ENCODE peak calls at places on chromosome 12, in ten cellular contexts. L is breast epithelium, S is tibial nerve, J is H54, D is heart left ventricle, N is transverse colon, R is adrenal gland, O is Peyer's patch, U is suprapubic skin, B is esophagus squamous epithelium. T is an unnamed sample.

GRCh38 chr12:105899589-105899988 is 239.2 kb downstream of the NUAK1 start:
- DNase-seq in U (no peak), O (no peak), R (no peak), S (no peak), J (no peak), N (no peak), B (no peak), D (no peak), L (no peak), T (no peak)

GRCh38 chr12:124754949-124755800 is 108.5 kb downstream of the SCARB1 start:
- DNase-seq in D (peak), O (peak), U (peak), B (no peak), S (peak), R (peak), N (peak), J (no peak), L (peak), T (no peak)

GRCh38 chr12:87094356-87094755 is 838.2 kb upstream of the MGAT4C start:
- DNase-seq in J (no peak), U (no peak), N (no peak), L (no peak), S (no peak), R (no peak), O (no peak), D (no peak), B (no peak), T (no peak)

GRCh38 chr12:123670882-123671728 is at the start of gene TCTN2:
- DNase-seq in R (peak), L (peak), B (peak), O (peak), N (peak), S (peak), J (peak), D (peak), U (peak), T (peak)

GRCh38 chr12:58502857-58503256 is 417.4 kb downstream of the LRIG3 start:
- DNase-seq in L (no peak), U (no peak), B (no peak), R (no peak), S (no peak), N (no peak), J (no peak), O (no peak), D (no peak), T (no peak)

GRCh38 chr12:93090768-93091172 is 161.7 kb upstream of the EEA1 start:
- DNase-seq in L (no peak), U (no peak), R (no peak), B (no peak), D (no peak), S (no peak), O (no peak), N (no peak), J (no peak), T (no peak)

GRCh38 chr12:129589503-129589902 is 314.3 kb downstream of the TMEM132D start:
- DNase-seq in R (no peak), J (no peak), U (no peak), O (no peak), B (no peak), N (no peak), S (no peak), D (no peak), L (no peak), T (no peak)

GRCh38 chr12:572532-572899 is 90.7 kb downstream of the NINJ2 start:
- DNase-seq in R (no peak), J (peak), U (no peak), S (no peak), O (no peak), N (no peak), L (peak), B (no peak), D (no peak), T (no peak)

GRCh38 chr12:106913456-106913855 is 42.3 kb upstream of the TMEM263 start:
- DNase-seq in L (no peak), R (no peak), N (no peak), U (no peak), S (no peak), J (no peak), B (no peak), D (no peak), O (no peak), T (no peak)

GRCh38 chr12:20567413-20567812 is 127.7 kb upstream of the SLCO1C1 start:
- DNase-seq in R (no peak), B (no peak), N (no peak), O (no peak), S (no peak), L (no peak), J (no peak), U (no peak), D (no peak), T (no peak)

DNA sequence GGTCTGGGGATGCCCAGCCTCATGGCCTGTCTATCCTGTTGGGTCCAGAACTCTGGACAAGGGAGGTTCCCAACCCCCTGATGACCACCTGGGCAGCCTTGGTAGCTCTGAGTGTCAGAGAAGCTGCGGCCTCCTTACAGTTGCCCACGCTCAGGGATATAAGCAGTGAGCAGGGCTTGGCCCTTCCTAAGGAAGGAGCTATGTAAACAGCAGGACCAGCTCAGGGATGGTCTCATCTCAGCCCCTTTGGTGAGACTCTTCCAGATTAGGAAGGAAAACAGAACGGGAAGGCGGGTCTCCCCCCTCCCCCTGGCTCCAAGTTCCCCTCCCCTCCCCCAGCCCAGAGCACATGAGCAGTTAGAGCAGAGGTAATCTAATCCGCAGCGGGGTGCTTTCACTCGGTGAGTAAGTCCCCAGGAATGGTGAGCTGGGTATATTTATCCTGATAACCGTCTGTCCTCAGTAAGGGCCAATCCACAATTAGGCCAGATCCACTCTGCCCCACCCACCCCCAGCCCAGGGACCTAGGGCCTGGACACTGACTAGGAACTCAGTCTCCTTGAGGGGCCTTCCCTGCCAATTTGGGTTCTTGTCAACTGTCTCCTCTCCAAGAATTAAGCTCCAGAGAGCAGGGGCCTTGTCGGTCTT is 29.5 kb upstream of the RPLP0 start:
- DNase-seq in B (no peak), R (peak), J (peak), S (peak), N (peak), O (peak), U (no peak), L (no peak), D (peak), T (peak)
- TF ChIP-seq POLR2A in B (no peak), R (peak), J (no peak), S (no peak), N (no peak), O (no peak), U (no peak), L (no peak), D (no peak), T (no peak)

GRCh38 chr12:89350661-89351488 is 1.4 kb downstream of the DUSP6 start:
- DNase-seq in L (no peak), N (peak), D (no peak), B (no peak), O (peak), S (no peak), J (no peak), R (no peak), U (peak), T (peak)
- TF ChIP-seq POLR2A in L (no peak), N (peak), D (no peak), B (no peak), O (no peak), S (no peak), J (no peak), R (no peak), U (no peak), T (no peak)

GRCh38 chr12:31324845-31325523 is 966 bp downstream of the SINHCAF start:
- DNase-seq in N (peak), D (peak), O (peak), J (peak), L (peak), R (peak), S (no peak), B (no peak), U (peak), T (peak)
- TF ChIP-seq POLR2A in N (peak), D (no peak), O (no peak), J (no peak), L (no peak), R (peak), S (no peak), B (no peak), U (no peak), T (no peak)

GRCh38 chr12:31736472-31736871 is 7.7 kb upstream of the AMN1 start:
- DNase-seq in N (no peak), S (no peak), L (no peak), B (no peak), J (no peak), D (no peak), R (no peak), U (no peak), O (no peak), T (peak)

GRCh38 chr12:31728917-31729640 is at the start of gene AMN1:
- DNase-seq in R (peak), L (peak), S (peak), N (peak), O (peak), J (peak), D (peak), B (peak), U (peak), T (peak)

GRCh38 chr12:31737345-31737744 is 8.5 kb upstream of the AMN1 start:
- DNase-seq in D (no peak), N (no peak), L (no peak), S (no peak), B (no peak), R (no peak), U (no peak), J (no peak), O (no peak), T (no peak)

GRCh38 chr12:31729728-31730127 is 907 bp upstream of the AMN1 start:
- DNase-seq in D (no peak), N (no peak), L (no peak), J (no peak), R (no peak), O (no peak), B (no peak), S (no peak), U (no peak), T (peak)

GRCh38 chr12:31732926-31733548 is 4.2 kb upstream of the AMN1 start:
- DNase-seq in J (peak), R (no peak), O (no peak), S (no peak), N (no peak), U (no peak), L (no peak), D (no peak), B (no peak), T (no peak)
- TF ChIP-seq POLR2A in J (no peak), R (no peak), O (no peak), S (no peak), N (no peak), U (no peak), L (no peak), D (no peak), B (no peak), T (no peak)

DNA sequence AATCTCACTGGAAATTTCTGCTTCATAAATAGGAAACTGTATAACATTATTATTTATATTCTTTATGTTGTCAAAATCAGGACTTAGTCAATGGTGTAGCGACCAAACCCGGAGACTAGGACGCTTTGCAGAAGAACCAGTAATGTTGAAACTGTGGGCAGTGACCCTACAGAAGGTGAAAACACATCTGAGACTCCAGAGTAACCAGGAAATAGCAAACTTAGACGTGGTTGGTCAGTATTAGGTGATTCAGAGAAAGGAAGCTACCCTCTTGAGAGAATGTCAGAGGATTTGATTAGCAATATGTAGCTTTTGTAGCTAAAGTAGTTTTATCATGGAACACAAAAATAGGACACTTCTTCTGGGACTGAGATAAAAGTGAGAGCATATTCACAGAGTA is 381.9 kb downstream of the SLC16A7 start:
- DNase-seq in J (no peak), O (no peak), B (no peak), R (no peak), S (no peak), U (no peak), D (no peak), L (no peak), N (no peak), T (no peak)
- TF ChIP-seq POLR2A in J (no peak), O (no peak), B (no peak), R (no peak), S (no peak), U (no peak), D (no peak), L (no peak), N (no peak), T (no peak)

DNA sequence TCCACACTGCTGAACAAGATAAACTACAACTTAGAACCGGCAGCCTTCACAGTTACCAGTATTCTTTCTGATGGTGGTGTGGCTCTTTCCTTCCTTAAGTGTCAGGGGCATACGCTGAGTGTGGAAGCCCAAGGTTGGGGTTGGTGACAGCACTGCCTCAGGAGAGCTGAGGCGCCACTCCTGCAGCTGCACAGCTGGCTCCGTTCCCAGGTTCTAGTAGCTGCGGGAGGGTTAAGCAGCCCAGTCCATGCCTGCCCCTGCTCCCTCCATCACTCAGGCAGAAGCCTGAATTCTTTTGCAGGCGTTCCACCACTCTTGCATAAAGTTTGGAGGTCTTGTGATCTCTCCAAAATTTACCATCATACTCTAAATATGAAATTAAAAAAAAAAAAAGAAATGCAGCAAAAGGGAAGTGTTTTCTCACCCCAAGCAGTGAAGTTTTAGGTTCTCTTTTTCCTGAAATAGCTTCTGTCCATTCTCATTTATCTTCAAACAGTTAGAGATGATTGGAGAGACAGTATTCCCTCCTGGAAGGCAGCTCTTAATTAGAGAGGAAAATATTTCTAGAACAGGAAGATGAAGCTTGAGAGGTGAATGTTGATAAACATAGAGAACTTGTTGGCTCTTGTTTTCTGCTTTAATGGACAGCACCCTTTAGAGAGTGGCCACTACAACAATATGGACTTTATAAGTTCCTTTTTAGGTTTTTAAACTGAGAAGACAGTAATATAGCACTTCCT is 136.1 kb downstream of the FGD4 start:
- DNase-seq in B (no peak), O (peak), S (peak), D (peak), U (peak), R (peak), J (peak), N (peak), L (no peak), T (peak)
- TF ChIP-seq POLR2A in B (no peak), O (no peak), S (no peak), D (no peak), U (no peak), R (peak), J (no peak), N (peak), L (no peak), T (no peak)

GRCh38 chr12:46386360-46386867 is 13.8 kb upstream of the SLC38A2 start:
- DNase-seq in D (no peak), S (no peak), B (no peak), J (no peak), U (no peak), L (no peak), R (no peak), O (no peak), N (no peak), T (no peak)
- TF ChIP-seq POLR2A in D (no peak), S (no peak), B (no peak), J (no peak), U (no peak), L (no peak), R (peak), O (no peak), N (no peak), T (no peak)

GRCh38 chr12:56634837-56635538 is 4.9 kb upstream of the BAZ2A start:
- DNase-seq in S (no peak), L (peak), O (peak), D (peak), B (no peak), J (peak), U (peak), R (peak), N (peak), T (peak)
- TF ChIP-seq POLR2A in S (peak), L (no peak), O (peak), D (peak), B (peak), J (peak), U (no peak), R (peak), N (peak), T (peak)

GRCh38 chr12:121099779-121100178 is 32.9 kb upstream of the P2RX7 start:
- DNase-seq in B (no peak), N (no peak), U (no peak), J (no peak), L (no peak), S (no peak), O (no peak), R (no peak), D (no peak), T (no peak)
- TF ChIP-seq POLR2A in B (no peak), N (no peak), U (no peak), J (no peak), L (no peak), S (no peak), O (no peak), R (no peak), D (no peak), T (no peak)

T was measured in erythroblast.